ENCODE peak calls at places on chromosomes 16 and 17, in seven cellular contexts. One of them, this sample, is unnamed.

GRCh38 chr16:15960124-15960971 is 10.9 kb downstream of the ABCC1 start:
- DNase-seq in AG04450: no peak
- DNase-seq in ELF-1: peak
- DNase-seq in NCI-H2029 treated with DMSO at 0.1 percent for 48 hours: no peak
- DNase-seq in stimulated activated CD4-positive, alpha-beta T cell treated with anti-CD3 and anti-CD28 coated beads, Interleukin-1b, Interleukin-23, amount 100 ng/mL, for 4 hours: no peak
- DNase-seq in heart left ventricle: no peak
- DNase-seq in hepatic stellate cell: no peak
- DNase-seq in this sample: no peak

GRCh38 chr17:7383742-7384488 is 3.0 kb downstream of the TNK1 start:
- DNase-seq in AG04450: no peak
- DNase-seq in hepatic stellate cell: peak
- DNase-seq in NCI-H2029 treated with DMSO at 0.1 percent for 48 hours: no peak
- DNase-seq in ELF-1: peak
- DNase-seq in stimulated activated CD4-positive, alpha-beta T cell treated with anti-CD3 and anti-CD28 coated beads, Interleukin-1b, Interleukin-23, amount 100 ng/mL, for 4 hours: peak
- DNase-seq in heart left ventricle: peak
- DNase-seq in this sample: peak

GRCh38 chr16:75305364-75306101 is 54.1 kb upstream of the BCAR1 start:
- DNase-seq in hepatic stellate cell: peak
- DNase-seq in AG04450: peak
- DNase-seq in stimulated activated CD4-positive, alpha-beta T cell treated with anti-CD3 and anti-CD28 coated beads, Interleukin-1b, Interleukin-23, amount 100 ng/mL, for 4 hours: peak
- DNase-seq in heart left ventricle: peak
- DNase-seq in NCI-H2029 treated with DMSO at 0.1 percent for 48 hours: peak
- DNase-seq in ELF-1: peak
- DNase-seq in this sample: peak

GRCh38 chr17:77734371-77735050 is 224.0 kb upstream of the TNRC6C start:
- DNase-seq in NCI-H2029 treated with DMSO at 0.1 percent for 48 hours: peak
- DNase-seq in heart left ventricle: peak
- DNase-seq in hepatic stellate cell: peak
- DNase-seq in ELF-1: peak
- DNase-seq in AG04450: no peak
- DNase-seq in stimulated activated CD4-positive, alpha-beta T cell treated with anti-CD3 and anti-CD28 coated beads, Interleukin-1b, Interleukin-23, amount 100 ng/mL, for 4 hours: no peak
- DNase-seq in this sample: peak

GRCh38 chr16:50696575-50697420 is 3.4 kb downstream of the NOD2 start:
- DNase-seq in stimulated activated CD4-positive, alpha-beta T cell treated with anti-CD3 and anti-CD28 coated beads, Interleukin-1b, Interleukin-23, amount 100 ng/mL, for 4 hours: no peak
- DNase-seq in heart left ventricle: peak
- DNase-seq in hepatic stellate cell: peak
- DNase-seq in AG04450: no peak
- DNase-seq in ELF-1: no peak
- DNase-seq in NCI-H2029 treated with DMSO at 0.1 percent for 48 hours: peak
- DNase-seq in this sample: peak

GRCh38 chr16:11014159-11014558 is 69.8 kb downstream of the CLEC16A start:
- DNase-seq in AG04450: peak
- DNase-seq in ELF-1: no peak
- DNase-seq in hepatic stellate cell: no peak
- DNase-seq in heart left ventricle: no peak
- DNase-seq in NCI-H2029 treated with DMSO at 0.1 percent for 48 hours: no peak
- DNase-seq in stimulated activated CD4-positive, alpha-beta T cell treated with anti-CD3 and anti-CD28 coated beads, Interleukin-1b, Interleukin-23, amount 100 ng/mL, for 4 hours: no peak
- DNase-seq in this sample: no peak

GRCh38 chr17:81924557-81925532 is 2.7 kb downstream of the MAFG start:
- DNase-seq in hepatic stellate cell: no peak
- DNase-seq in AG04450: no peak
- DNase-seq in stimulated activated CD4-positive, alpha-beta T cell treated with anti-CD3 and anti-CD28 coated beads, Interleukin-1b, Interleukin-23, amount 100 ng/mL, for 4 hours: no peak
- DNase-seq in heart left ventricle: no peak
- DNase-seq in NCI-H2029 treated with DMSO at 0.1 percent for 48 hours: no peak
- DNase-seq in ELF-1: peak
- DNase-seq in this sample: no peak

GRCh38 chr16:56916571-56917403 is 15.2 kb upstream of the HERPUD1 start:
- DNase-seq in heart left ventricle: no peak
- DNase-seq in NCI-H2029 treated with DMSO at 0.1 percent for 48 hours: no peak
- DNase-seq in stimulated activated CD4-positive, alpha-beta T cell treated with anti-CD3 and anti-CD28 coated beads, Interleukin-1b, Interleukin-23, amount 100 ng/mL, for 4 hours: no peak
- DNase-seq in AG04450: no peak
- DNase-seq in hepatic stellate cell: no peak
- DNase-seq in ELF-1: no peak
- DNase-seq in this sample: no peak

GRCh38 chr16:79599837-79600635 is 501 bp downstream of the MAF start:
- DNase-seq in stimulated activated CD4-positive, alpha-beta T cell treated with anti-CD3 and anti-CD28 coated beads, Interleukin-1b, Interleukin-23, amount 100 ng/mL, for 4 hours: no peak
- DNase-seq in ELF-1: peak
- DNase-seq in AG04450: no peak
- DNase-seq in hepatic stellate cell: peak
- DNase-seq in heart left ventricle: peak
- DNase-seq in NCI-H2029 treated with DMSO at 0.1 percent for 48 hours: no peak
- DNase-seq in this sample: peak

GRCh38 chr16:81237282-81237681 is 1.2 kb upstream of the BCO1 start:
- DNase-seq in ELF-1: no peak
- DNase-seq in NCI-H2029 treated with DMSO at 0.1 percent for 48 hours: peak
- DNase-seq in stimulated activated CD4-positive, alpha-beta T cell treated with anti-CD3 and anti-CD28 coated beads, Interleukin-1b, Interleukin-23, amount 100 ng/mL, for 4 hours: no peak
- DNase-seq in heart left ventricle: peak
- DNase-seq in hepatic stellate cell: no peak
- DNase-seq in AG04450: no peak
- DNase-seq in this sample: peak

GRCh38 chr16:12750554-12750918 is 53.2 kb downstream of the CPPED1 start:
- DNase-seq in ELF-1: no peak
- DNase-seq in stimulated activated CD4-positive, alpha-beta T cell treated with anti-CD3 and anti-CD28 coated beads, Interleukin-1b, Interleukin-23, amount 100 ng/mL, for 4 hours: no peak
- DNase-seq in heart left ventricle: no peak
- DNase-seq in NCI-H2029 treated with DMSO at 0.1 percent for 48 hours: no peak
- DNase-seq in hepatic stellate cell: no peak
- DNase-seq in AG04450: no peak
- DNase-seq in this sample: no peak

GRCh38 chr16:12027558-12027957 is 51.0 kb downstream of the SNX29 start:
- DNase-seq in heart left ventricle: no peak
- DNase-seq in hepatic stellate cell: no peak
- DNase-seq in stimulated activated CD4-positive, alpha-beta T cell treated with anti-CD3 and anti-CD28 coated beads, Interleukin-1b, Interleukin-23, amount 100 ng/mL, for 4 hours: no peak
- DNase-seq in ELF-1: no peak
- DNase-seq in AG04450: no peak
- DNase-seq in NCI-H2029 treated with DMSO at 0.1 percent for 48 hours: no peak
- DNase-seq in this sample: no peak

GRCh38 chr16:78684040-78684611 is 584.7 kb downstream of the WWOX start:
- DNase-seq in AG04450: no peak
- DNase-seq in ELF-1: peak
- DNase-seq in heart left ventricle: peak
- DNase-seq in stimulated activated CD4-positive, alpha-beta T cell treated with anti-CD3 and anti-CD28 coated beads, Interleukin-1b, Interleukin-23, amount 100 ng/mL, for 4 hours: no peak
- DNase-seq in NCI-H2029 treated with DMSO at 0.1 percent for 48 hours: no peak
- DNase-seq in hepatic stellate cell: peak
- DNase-seq in this sample: peak

GRCh38 chr17:859461-860195 is 77.5 kb downstream of the MRM3 start:
- DNase-seq in hepatic stellate cell: no peak
- DNase-seq in ELF-1: no peak
- DNase-seq in heart left ventricle: no peak
- DNase-seq in AG04450: no peak
- DNase-seq in stimulated activated CD4-positive, alpha-beta T cell treated with anti-CD3 and anti-CD28 coated beads, Interleukin-1b, Interleukin-23, amount 100 ng/mL, for 4 hours: no peak
- DNase-seq in NCI-H2029 treated with DMSO at 0.1 percent for 48 hours: no peak
- DNase-seq in this sample: peak

GRCh38 chr16:87681990-87682570 is 79.8 kb downstream of the JPH3 start:
- DNase-seq in stimulated activated CD4-positive, alpha-beta T cell treated with anti-CD3 and anti-CD28 coated beads, Interleukin-1b, Interleukin-23, amount 100 ng/mL, for 4 hours: no peak
- DNase-seq in AG04450: peak
- DNase-seq in ELF-1: no peak
- DNase-seq in NCI-H2029 treated with DMSO at 0.1 percent for 48 hours: no peak
- DNase-seq in hepatic stellate cell: peak
- DNase-seq in heart left ventricle: no peak
- DNase-seq in this sample: no peak

GRCh38 chr17:38871247-38871991 is 1.6 kb downstream of the LASP1 start:
- DNase-seq in heart left ventricle: peak
- DNase-seq in AG04450: no peak
- DNase-seq in ELF-1: peak
- DNase-seq in stimulated activated CD4-positive, alpha-beta T cell treated with anti-CD3 and anti-CD28 coated beads, Interleukin-1b, Interleukin-23, amount 100 ng/mL, for 4 hours: peak
- DNase-seq in hepatic stellate cell: peak
- DNase-seq in NCI-H2029 treated with DMSO at 0.1 percent for 48 hours: no peak
- DNase-seq in this sample: peak

GRCh38 chr16:86388976-86389375 is 121.4 kb upstream of the FOXF1 start:
- DNase-seq in heart left ventricle: no peak
- DNase-seq in NCI-H2029 treated with DMSO at 0.1 percent for 48 hours: no peak
- DNase-seq in AG04450: no peak
- DNase-seq in hepatic stellate cell: no peak
- DNase-seq in stimulated activated CD4-positive, alpha-beta T cell treated with anti-CD3 and anti-CD28 coated beads, Interleukin-1b, Interleukin-23, amount 100 ng/mL, for 4 hours: no peak
- DNase-seq in ELF-1: no peak
- DNase-seq in this sample: no peak

GRCh38 chr16:46920402-46921068 is 36.4 kb downstream of the GPT2 start:
- DNase-seq in hepatic stellate cell: no peak
- DNase-seq in heart left ventricle: no peak
- DNase-seq in ELF-1: no peak
- DNase-seq in NCI-H2029 treated with DMSO at 0.1 percent for 48 hours: no peak
- DNase-seq in AG04450: no peak
- DNase-seq in stimulated activated CD4-positive, alpha-beta T cell treated with anti-CD3 and anti-CD28 coated beads, Interleukin-1b, Interleukin-23, amount 100 ng/mL, for 4 hours: no peak
- DNase-seq in this sample: no peak

GRCh38 chr17:15398291-15398690 is 56.9 kb upstream of the TEKT3 start:
- DNase-seq in NCI-H2029 treated with DMSO at 0.1 percent for 48 hours: peak
- DNase-seq in stimulated activated CD4-positive, alpha-beta T cell treated with anti-CD3 and anti-CD28 coated beads, Interleukin-1b, Interleukin-23, amount 100 ng/mL, for 4 hours: no peak
- DNase-seq in hepatic stellate cell: no peak
- DNase-seq in heart left ventricle: no peak
- DNase-seq in AG04450: no peak
- DNase-seq in ELF-1: peak
- DNase-seq in this sample: no peak

GRCh38 chr16:81296631-81297030 is 18.1 kb upstream of the GAN start:
- DNase-seq in heart left ventricle: no peak
- DNase-seq in hepatic stellate cell: no peak
- DNase-seq in AG04450: no peak
- DNase-seq in ELF-1: no peak
- DNase-seq in NCI-H2029 treated with DMSO at 0.1 percent for 48 hours: no peak
- DNase-seq in stimulated activated CD4-positive, alpha-beta T cell treated with anti-CD3 and anti-CD28 coated beads, Interleukin-1b, Interleukin-23, amount 100 ng/mL, for 4 hours: no peak
- DNase-seq in this sample: no peak

GRCh38 chr17:81471804-81472456 is 40.7 kb downstream of the ACTG1 start:
- DNase-seq in hepatic stellate cell: peak
- DNase-seq in ELF-1: no peak
- DNase-seq in stimulated activated CD4-positive, alpha-beta T cell treated with anti-CD3 and anti-CD28 coated beads, Interleukin-1b, Interleukin-23, amount 100 ng/mL, for 4 hours: no peak
- DNase-seq in heart left ventricle: no peak
- DNase-seq in NCI-H2029 treated with DMSO at 0.1 percent for 48 hours: peak
- DNase-seq in AG04450: no peak
- DNase-seq in this sample: no peak

GRCh38 chr16:30844671-30845449 is 49.0 kb downstream of the BCL7C start:
- DNase-seq in ELF-1: peak
- DNase-seq in stimulated activated CD4-positive, alpha-beta T cell treated with anti-CD3 and anti-CD28 coated beads, Interleukin-1b, Interleukin-23, amount 100 ng/mL, for 4 hours: peak
- DNase-seq in hepatic stellate cell: peak
- DNase-seq in heart left ventricle: peak
- DNase-seq in NCI-H2029 treated with DMSO at 0.1 percent for 48 hours: peak
- DNase-seq in AG04450: peak
- DNase-seq in this sample: no peak

GRCh38 chr17:65550075-65550635 is 11.3 kb downstream of the AXIN2 start:
- DNase-seq in ELF-1: peak
- DNase-seq in heart left ventricle: no peak
- DNase-seq in hepatic stellate cell: no peak
- DNase-seq in AG04450: no peak
- DNase-seq in NCI-H2029 treated with DMSO at 0.1 percent for 48 hours: no peak
- DNase-seq in stimulated activated CD4-positive, alpha-beta T cell treated with anti-CD3 and anti-CD28 coated beads, Interleukin-1b, Interleukin-23, amount 100 ng/mL, for 4 hours: no peak
- DNase-seq in this sample: no peak

GRCh38 chr16:19227643-19228042 is 57.9 kb upstream of the CLEC19A start:
- DNase-seq in NCI-H2029 treated with DMSO at 0.1 percent for 48 hours: no peak
- DNase-seq in heart left ventricle: no peak
- DNase-seq in stimulated activated CD4-positive, alpha-beta T cell treated with anti-CD3 and anti-CD28 coated beads, Interleukin-1b, Interleukin-23, amount 100 ng/mL, for 4 hours: no peak
- DNase-seq in AG04450: no peak
- DNase-seq in ELF-1: no peak
- DNase-seq in hepatic stellate cell: no peak
- DNase-seq in this sample: no peak

GRCh38 chr16:48124266-48124665 is 31.5 kb downstream of the ABCC12 start:
- DNase-seq in hepatic stellate cell: no peak
- DNase-seq in stimulated activated CD4-positive, alpha-beta T cell treated with anti-CD3 and anti-CD28 coated beads, Interleukin-1b, Interleukin-23, amount 100 ng/mL, for 4 hours: no peak
- DNase-seq in NCI-H2029 treated with DMSO at 0.1 percent for 48 hours: no peak
- DNase-seq in ELF-1: no peak
- DNase-seq in heart left ventricle: no peak
- DNase-seq in AG04450: no peak
- DNase-seq in this sample: no peak

GRCh38 chr17:59688008-59688407 is 19.2 kb downstream of the PTRH2 start:
- DNase-seq in AG04450: no peak
- DNase-seq in hepatic stellate cell: no peak
- DNase-seq in stimulated activated CD4-positive, alpha-beta T cell treated with anti-CD3 and anti-CD28 coated beads, Interleukin-1b, Interleukin-23, amount 100 ng/mL, for 4 hours: no peak
- DNase-seq in NCI-H2029 treated with DMSO at 0.1 percent for 48 hours: no peak
- DNase-seq in ELF-1: no peak
- DNase-seq in heart left ventricle: no peak
- DNase-seq in this sample: no peak

GRCh38 chr16:13453938-13454553 is 465.9 kb upstream of the ERCC4 start:
- DNase-seq in hepatic stellate cell: no peak
- DNase-seq in NCI-H2029 treated with DMSO at 0.1 percent for 48 hours: peak
- DNase-seq in AG04450: no peak
- DNase-seq in ELF-1: peak
- DNase-seq in stimulated activated CD4-positive, alpha-beta T cell treated with anti-CD3 and anti-CD28 coated beads, Interleukin-1b, Interleukin-23, amount 100 ng/mL, for 4 hours: no peak
- DNase-seq in heart left ventricle: no peak
- DNase-seq in this sample: no peak